ENCODE peak calls at places on chromosome 13, in ten cellular contexts. One of them, this sample, is unnamed.

GRCh38 chr13:103101902-103102301 is 35.7 kb upstream of the SLC10A2 start:
- DNase-seq in effector memory CD4-positive, alpha-beta T cell: no peak
- DNase-seq in type B pancreatic cell: no peak
- DNase-seq in PC-9: no peak
- DNase-seq in bronchial epithelial cell: no peak
- DNase-seq in HS-27A: no peak
- DNase-seq in cardiac muscle cell: peak
- DNase-seq in IMR-90: no peak
- DNase-seq in stimulated activated CD4-positive, alpha-beta T cell treated with anti-CD3 and anti-CD28 coated beads, Interleukin-15, amount 100 ng/mL, for 1 hour: no peak
- DNase-seq in neural crest cell: no peak
- DNase-seq in this sample: no peak

GRCh38 chr13:111534646-111535461 is 214.4 kb downstream of the TEX29 start:
- DNase-seq in IMR-90: no peak
- DNase-seq in stimulated activated CD4-positive, alpha-beta T cell treated with anti-CD3 and anti-CD28 coated beads, Interleukin-15, amount 100 ng/mL, for 1 hour: no peak
- DNase-seq in effector memory CD4-positive, alpha-beta T cell: no peak
- DNase-seq in cardiac muscle cell: peak
- DNase-seq in type B pancreatic cell: peak
- DNase-seq in neural crest cell: no peak
- DNase-seq in HS-27A: no peak
- DNase-seq in bronchial epithelial cell: no peak
- DNase-seq in PC-9: no peak
- DNase-seq in this sample: no peak

GRCh38 chr13:110308377-110309158 is 1.5 kb downstream of the COL4A2 start:
- DNase-seq in effector memory CD4-positive, alpha-beta T cell: no peak
- DNase-seq in bronchial epithelial cell: peak
- DNase-seq in type B pancreatic cell: peak
- DNase-seq in stimulated activated CD4-positive, alpha-beta T cell treated with anti-CD3 and anti-CD28 coated beads, Interleukin-15, amount 100 ng/mL, for 1 hour: no peak
- DNase-seq in PC-9: peak
- DNase-seq in HS-27A: no peak
- DNase-seq in cardiac muscle cell: peak
- DNase-seq in neural crest cell: peak
- DNase-seq in IMR-90: no peak
- DNase-seq in this sample: peak

GRCh38 chr13:29125145-29125933 is 305.2 kb downstream of the MTUS2 start:
- DNase-seq in HS-27A: no peak
- DNase-seq in neural crest cell: no peak
- DNase-seq in stimulated activated CD4-positive, alpha-beta T cell treated with anti-CD3 and anti-CD28 coated beads, Interleukin-15, amount 100 ng/mL, for 1 hour: no peak
- DNase-seq in bronchial epithelial cell: no peak
- DNase-seq in cardiac muscle cell: peak
- DNase-seq in IMR-90: no peak
- DNase-seq in type B pancreatic cell: no peak
- DNase-seq in effector memory CD4-positive, alpha-beta T cell: no peak
- DNase-seq in PC-9: no peak
- DNase-seq in this sample: no peak

GRCh38 chr13:105972306-105972721 is 563.1 kb downstream of the EFNB2 start:
- DNase-seq in type B pancreatic cell: no peak
- DNase-seq in cardiac muscle cell: no peak
- DNase-seq in stimulated activated CD4-positive, alpha-beta T cell treated with anti-CD3 and anti-CD28 coated beads, Interleukin-15, amount 100 ng/mL, for 1 hour: no peak
- DNase-seq in effector memory CD4-positive, alpha-beta T cell: no peak
- DNase-seq in IMR-90: no peak
- DNase-seq in HS-27A: no peak
- DNase-seq in PC-9: no peak
- DNase-seq in bronchial epithelial cell: no peak
- DNase-seq in neural crest cell: no peak
- DNase-seq in this sample: no peak

GRCh38 chr13:99655351-99656091 is 154.2 kb downstream of the TM9SF2 start:
- DNase-seq in IMR-90: peak
- DNase-seq in HS-27A: no peak
- DNase-seq in cardiac muscle cell: no peak
- DNase-seq in PC-9: no peak
- DNase-seq in neural crest cell: no peak
- DNase-seq in effector memory CD4-positive, alpha-beta T cell: peak
- DNase-seq in type B pancreatic cell: no peak
- DNase-seq in bronchial epithelial cell: peak
- DNase-seq in stimulated activated CD4-positive, alpha-beta T cell treated with anti-CD3 and anti-CD28 coated beads, Interleukin-15, amount 100 ng/mL, for 1 hour: no peak
- DNase-seq in this sample: peak

GRCh38 chr13:110559429-110559943 is 2.0 kb downstream of the RAB20 start:
- DNase-seq in type B pancreatic cell: no peak
- DNase-seq in bronchial epithelial cell: peak
- DNase-seq in stimulated activated CD4-positive, alpha-beta T cell treated with anti-CD3 and anti-CD28 coated beads, Interleukin-15, amount 100 ng/mL, for 1 hour: no peak
- DNase-seq in PC-9: peak
- DNase-seq in neural crest cell: no peak
- DNase-seq in cardiac muscle cell: peak
- DNase-seq in HS-27A: no peak
- DNase-seq in effector memory CD4-positive, alpha-beta T cell: no peak
- DNase-seq in IMR-90: peak
- DNase-seq in this sample: no peak

GRCh38 chr13:111937763-111938375 is 129.1 kb upstream of the SOX1 start:
- DNase-seq in cardiac muscle cell: no peak
- DNase-seq in PC-9: no peak
- DNase-seq in type B pancreatic cell: peak
- DNase-seq in neural crest cell: no peak
- DNase-seq in HS-27A: no peak
- DNase-seq in stimulated activated CD4-positive, alpha-beta T cell treated with anti-CD3 and anti-CD28 coated beads, Interleukin-15, amount 100 ng/mL, for 1 hour: no peak
- DNase-seq in bronchial epithelial cell: peak
- DNase-seq in IMR-90: no peak
- DNase-seq in effector memory CD4-positive, alpha-beta T cell: no peak
- DNase-seq in this sample: no peak

GRCh38 chr13:99970761-99971575 is 599 bp downstream of the ZIC5 start:
- DNase-seq in stimulated activated CD4-positive, alpha-beta T cell treated with anti-CD3 and anti-CD28 coated beads, Interleukin-15, amount 100 ng/mL, for 1 hour: no peak
- DNase-seq in PC-9: no peak
- DNase-seq in HS-27A: no peak
- DNase-seq in bronchial epithelial cell: no peak
- DNase-seq in IMR-90: no peak
- DNase-seq in type B pancreatic cell: peak
- DNase-seq in cardiac muscle cell: peak
- DNase-seq in neural crest cell: no peak
- DNase-seq in effector memory CD4-positive, alpha-beta T cell: no peak
- DNase-seq in this sample: no peak

GRCh38 chr13:47288546-47288945 is 391.7 kb upstream of the HTR2A start:
- DNase-seq in cardiac muscle cell: no peak
- DNase-seq in bronchial epithelial cell: no peak
- DNase-seq in type B pancreatic cell: no peak
- DNase-seq in PC-9: no peak
- DNase-seq in effector memory CD4-positive, alpha-beta T cell: no peak
- DNase-seq in stimulated activated CD4-positive, alpha-beta T cell treated with anti-CD3 and anti-CD28 coated beads, Interleukin-15, amount 100 ng/mL, for 1 hour: no peak
- DNase-seq in neural crest cell: no peak
- DNase-seq in HS-27A: no peak
- DNase-seq in IMR-90: peak
- DNase-seq in this sample: no peak